ENCODE peak calls at places on chromosomes 4 and X, in four cellular contexts. R is trophoblast cell, Y is mesenchymal stem cell, T is IMR-90. U is an unnamed sample.

GRCh38 chr4:118948545-118949144 is 60.0 kb downstream of the SYNPO2 start:
- DNase-seq in R (no peak), Y (no peak), T (peak; percentile 27), U (no peak)

GRCh38 chrX:131237363-131237762 is 51.7 kb downstream of the IGSF1 start:
- DNase-seq in R (no peak), Y (no peak), T (no peak), U (no peak)

GRCh38 chr4:151226004-151226932 is 50.7 kb upstream of the PRSS48 start:
- DNase-seq in T (peak; percentile 88), R (peak; percentile 78), Y (peak; percentile 85), U (no peak)

GRCh38 chr4:139562839-139563238 is 6.8 kb upstream of the SETD7 start:
- DNase-seq in Y (no peak), R (no peak), T (no peak), U (no peak)

GRCh38 chr4:145690610-145691009 is 10.7 kb downstream of the C4orf51 start:
- DNase-seq in Y (no peak), R (no peak), T (no peak), U (no peak)

GRCh38 chr4:56505269-56506109 is at the start of gene ARL9:
- DNase-seq in Y (peak; percentile 70), T (peak; percentile 40), R (peak; percentile 56), U (peak; percentile 37)

GRCh38 chrX:106599411-106599810 is 12.4 kb upstream of the RADX start:
- DNase-seq in R (no peak), T (no peak), Y (no peak), U (no peak)

GRCh38 chr4:3525532-3526430 is 6.4 kb downstream of the LRPAP1 start:
- DNase-seq in Y (no peak), R (no peak), T (no peak), U (no peak)

GRCh38 chr4:152663203-152664066 is 16.4 kb downstream of the TMEM154 start:
- DNase-seq in Y (peak; percentile 65), T (no peak), R (peak; percentile 62), U (no peak)

GRCh38 chrX:71809886-71810285 is 46.7 kb downstream of the CXorf49B start:
- DNase-seq in Y (no peak), R (no peak), T (no peak), U (no peak)

GRCh38 chr4:153541426-153542096 is 75.4 kb downstream of the TMEM131L start:
- DNase-seq in Y (peak; percentile 46), T (peak; percentile 95), R (no peak), U (no peak)

GRCh38 chrX:82711432-82711831 is 796.7 kb upstream of the POU3F4 start:
- DNase-seq in R (no peak), Y (no peak), T (no peak), U (peak; percentile 66)

GRCh38 chr4:23779422-23779821 is 110.4 kb downstream of the PPARGC1A start:
- DNase-seq in Y (no peak), R (no peak), T (no peak), U (no peak)

GRCh38 chr4:1239141-1239948 is 9.6 kb downstream of the CTBP1 start:
- DNase-seq in T (no peak), R (no peak), Y (no peak), U (no peak)

GRCh38 chr4:37802068-37802666 is 24.3 kb upstream of the PGM2 start:
- DNase-seq in Y (peak; percentile 55), R (peak; percentile 83), T (peak; percentile 60), U (peak; percentile 15)

GRCh38 chr4:60944070-60944469 is 256.1 kb upstream of the ADGRL3 start:
- DNase-seq in Y (peak; percentile 53), T (no peak), R (no peak), U (no peak)

GRCh38 chr4:119774840-119775239 is 146.2 kb upstream of the PDE5A start:
- DNase-seq in R (no peak), T (no peak), Y (no peak), U (no peak)

GRCh38 chr4:77193511-77194236 is 36.7 kb downstream of the CCNG2 start:
- DNase-seq in Y (peak; percentile 15), R (peak; percentile 90), T (no peak), U (no peak)

GRCh38 chr4:150582881-150583286 is 933 bp downstream of the MAB21L2 start:
- DNase-seq in T (peak; percentile 51), Y (peak; percentile 76), R (no peak), U (peak; percentile 36)

GRCh38 chrX:138018145-138018799 is 452.3 kb downstream of the ZIC3 start:
- DNase-seq in T (no peak), R (no peak), Y (no peak), U (no peak)

GRCh38 chr4:176792348-176793059 is at the start of gene VEGFC:
- DNase-seq in R (peak; percentile 25), T (peak; percentile 73), Y (peak; percentile 80), U (peak; percentile 56)

GRCh38 chrX:108736509-108737479 is at the start of gene IRS4:
- DNase-seq in R (peak; percentile 47), T (no peak), Y (peak; percentile 11), U (peak; percentile 90)

GRCh38 chrX:117995378-117995777 is 121.2 kb downstream of the KLHL13 start:
- DNase-seq in Y (no peak), R (no peak), T (no peak), U (no peak)

GRCh38 chr4:78356251-78356650 is 195.3 kb upstream of the ANXA3 start:
- DNase-seq in Y (no peak), T (no peak), R (no peak), U (no peak)

GRCh38 chr4:149269835-149270234 is 545.8 kb downstream of the IQCM start:
- DNase-seq in R (no peak), Y (no peak), T (no peak), U (no peak)

GRCh38 chrX:136210806-136211205 is 40.4 kb downstream of the MAP7D3 start:
- DNase-seq in R (no peak), Y (no peak), T (no peak), U (no peak)

GRCh38 chr4:153295131-153295755 is 49.2 kb upstream of the MND1 start:
- DNase-seq in R (peak; percentile 52), T (no peak), Y (no peak), U (no peak)

GRCh38 chrX:93420635-93421034 is 252.7 kb downstream of the NAP1L3 start:
- DNase-seq in R (peak; percentile 31), Y (no peak), T (no peak), U (no peak)

GRCh38 chrX:9670136-9670905 is 95.3 kb downstream of the GPR143 start:
- DNase-seq in Y (peak; percentile 67), R (no peak), T (peak; percentile 66), U (no peak)

GRCh38 chr4:110620352-110621327 is 2.2 kb downstream of the PITX2 start:
- DNase-seq in T (no peak), Y (peak; percentile 88), R (no peak), U (peak; percentile 67)

GRCh38 chr4:124433500-124433899 is 279.0 kb downstream of the ANKRD50 start:
- DNase-seq in T (no peak), Y (peak; percentile 55), R (no peak), U (no peak)

GRCh38 chrX:106615041-106615440 is 3.3 kb downstream of the RADX start:
- DNase-seq in Y (peak; percentile 4), T (no peak), R (no peak), U (no peak)

GRCh38 chr4:94934864-94935263 is 177.1 kb downstream of the BMPR1B start:
- DNase-seq in T (peak; percentile 50), Y (no peak), R (no peak), U (no peak)

GRCh38 chrX:40855411-40855810 is 120.1 kb upstream of the MED14 start:
- DNase-seq in R (peak; percentile 12), T (no peak), Y (no peak), U (no peak)

GRCh38 chrX:40853816-40854123 is 118.4 kb upstream of the MED14 start:
- DNase-seq in R (peak; percentile 34), T (no peak), Y (no peak), U (no peak)

GRCh38 chrX:40852573-40852972 is 117.2 kb upstream of the MED14 start:
- DNase-seq in R (no peak), Y (no peak), T (no peak), U (no peak)

GRCh38 chrX:40854242-40854641 is 118.9 kb upstream of the MED14 start:
- DNase-seq in Y (no peak), R (no peak), T (no peak), U (no peak)

GRCh38 chrX:40853004-40853815 is 117.9 kb upstream of the MED14 start:
- DNase-seq in T (no peak), R (no peak), Y (no peak), U (no peak)
- H2BK120ac ChIP-seq in T (no peak overlapping the region), R (no peak overlapping the region), Y (no peak overlapping the region), U (no peak overlapping the region)

DNA sequence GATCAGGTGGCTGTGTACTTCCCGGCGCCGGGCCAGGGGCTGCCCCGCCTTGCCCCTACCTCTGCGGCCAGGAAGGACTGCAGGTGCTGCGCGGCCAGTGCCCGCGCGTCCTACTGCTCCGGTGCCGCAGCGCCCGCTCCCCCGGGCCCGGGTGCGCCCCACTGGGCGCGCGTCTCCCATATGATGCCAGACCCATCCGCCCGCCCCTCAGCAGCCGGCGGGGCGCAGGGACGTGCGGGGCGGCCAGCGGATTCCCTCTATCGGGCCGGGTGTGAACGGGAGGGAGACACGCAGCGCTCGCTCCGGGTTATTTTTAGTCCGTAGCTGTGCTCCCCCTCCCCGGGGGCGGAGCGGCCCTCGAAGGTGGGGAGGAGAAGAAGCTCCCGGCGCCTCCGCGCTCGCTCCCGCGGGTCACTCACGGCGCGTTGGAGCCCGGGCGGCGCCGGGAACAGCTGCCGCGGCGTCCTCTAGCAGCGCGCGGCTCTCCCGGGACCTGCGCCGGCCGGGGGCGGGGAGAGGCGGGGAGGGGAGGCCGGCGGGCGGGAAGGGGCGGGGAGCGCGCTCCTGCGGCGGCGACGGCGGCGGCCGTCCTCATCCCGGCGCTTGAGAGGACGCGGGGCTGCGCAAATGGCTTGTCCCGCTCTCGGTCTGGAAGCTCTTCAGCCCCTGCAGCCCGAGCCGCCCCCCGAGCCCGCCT is 103.6 kb downstream of the UCHL1 start:
- DNase-seq in Y (peak; percentile 80), T (peak; percentile 20), R (peak; percentile 70), U (peak; percentile 74)
- H3K27me3 ChIP-seq in Y (peaks cover 13% of the 10 kb centered on the region), T (peaks cover 25% of the 10 kb centered on the region), R (peaks cover 9% of the 10 kb centered on the region), U (peaks cover 13% of the 10 kb centered on the region)

DNA sequence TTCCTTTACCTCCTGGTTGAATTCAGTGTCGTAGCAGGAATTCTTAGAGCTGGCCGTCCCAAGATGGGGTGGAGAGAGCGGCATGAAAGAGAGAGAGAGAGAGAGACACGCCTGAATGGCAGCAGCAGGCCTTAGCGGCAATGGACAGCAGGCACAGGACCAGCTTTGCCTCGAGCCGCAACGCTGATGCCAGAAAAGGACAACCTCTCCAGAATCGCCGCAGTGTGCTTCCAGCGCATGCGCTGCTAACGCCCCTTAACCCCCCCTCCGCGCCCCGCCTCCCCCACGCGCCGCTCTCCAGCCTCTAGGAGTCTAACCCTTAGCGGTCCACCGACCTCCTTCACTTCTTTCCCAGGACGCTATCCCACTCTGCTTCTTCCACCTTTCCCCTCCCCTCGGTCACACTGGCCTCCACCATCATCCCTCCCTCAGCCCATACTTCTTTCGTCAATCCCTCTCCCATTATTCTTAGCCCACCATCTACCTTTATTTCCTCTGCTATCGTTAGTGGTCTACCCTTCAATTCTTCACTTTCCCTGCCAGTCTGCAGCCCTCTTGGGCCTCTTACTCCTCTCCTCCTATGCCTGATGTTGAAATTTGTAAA is 10.5 kb upstream of the ZCCHC13 start:
- DNase-seq in Y (peak; percentile 83), R (peak; percentile 72), T (peak; percentile 73), U (peak; percentile 46)
- H2AK5ac ChIP-seq in Y (no peak overlapping the region), R (no peak overlapping the region), T (peak overlapping the region; percentile 22), U (no peak overlapping the region)

GRCh38 chr4:186017801-186018200 is 51.2 kb upstream of the TLR3 start:
- DNase-seq in Y (no peak), T (no peak), R (no peak), U (no peak)

GRCh38 chr4:186018261-186018660 is 50.7 kb upstream of the TLR3 start:
- DNase-seq in R (no peak), T (no peak), Y (no peak), U (no peak)

GRCh38 chr4:186019264-186019663 is 49.7 kb upstream of the TLR3 start:
- DNase-seq in Y (no peak), T (no peak), R (no peak), U (no peak)

GRCh38 chr4:186020106-186020792 is 48.7 kb upstream of the TLR3 start:
- DNase-seq in R (no peak), Y (no peak), T (no peak), U (no peak)

GRCh38 chr4:186018756-186019155 is 50.2 kb upstream of the TLR3 start:
- DNase-seq in Y (no peak), R (no peak), T (no peak), U (no peak)
- H2BK120ac ChIP-seq in Y (no peak overlapping the region), R (no peak overlapping the region), T (no peak overlapping the region), U (no peak overlapping the region)

U was measured in neuronal stem cell.